ENCODE peak calls at places on chromosomes 11 and 22, in seven cellular contexts. U, A, G, L, M, X and Y are unnamed samples. For H3K4me1, the result is how much of the 10 kb centered on the place peaks cover.

GRCh38 chr11:75347781-75348613 is 3.5 kb downstream of the ARRB1 start:
- DNase-seq in U (no peak), A (peak), G (peak), L (peak), M (peak), X (no peak), Y (no peak)

GRCh38 chr11:19881185-19881584 is 168.5 kb downstream of the NAV2 start:
- DNase-seq in U (no peak), A (no peak), G (no peak), L (no peak), M (no peak), X (no peak), Y (no peak)

GRCh38 chr11:12684354-12684753 is 10.1 kb downstream of the TEAD1 start:
- DNase-seq in U (no peak), A (no peak), G (no peak), L (no peak), M (no peak), X (no peak), Y (no peak)

GRCh38 chr11:12639388-12639787 is 34.8 kb upstream of the TEAD1 start:
- DNase-seq in U (no peak), A (no peak), G (no peak), L (no peak), M (no peak), X (no peak), Y (no peak)

GRCh38 chr11:250274-250673 is 13.5 kb downstream of the PSMD13 start:
- DNase-seq in U (no peak), A (no peak), G (no peak), L (no peak), M (no peak), X (no peak), Y (no peak)

GRCh38 chr22:19285831-19286230 is 5.7 kb downstream of the CLTCL1 start:
- DNase-seq in U (no peak), A (no peak), G (no peak), L (no peak), M (no peak), X (no peak), Y (no peak)

GRCh38 chr22:37931893-37932389 is 21.5 kb downstream of the C22orf23 start:
- DNase-seq in U (no peak), A (no peak), G (no peak), L (no peak), M (no peak), X (no peak), Y (no peak)

GRCh38 chr11:65279713-65280459 is 18.1 kb downstream of the POLA2 start:
- DNase-seq in U (peak), A (peak), G (no peak), L (no peak), M (peak), X (no peak), Y (no peak)

GRCh38 chr11:19244621-19245020 is 3.9 kb upstream of the E2F8 start:
- DNase-seq in U (no peak), A (no peak), G (no peak), L (no peak), M (no peak), X (no peak), Y (no peak)

GRCh38 chr11:65621460-65621859 is 5.9 kb downstream of the PCNX3 start:
- DNase-seq in U (no peak), A (no peak), G (no peak), L (no peak), M (no peak), X (no peak), Y (no peak)

GRCh38 chr22:32334640-32335365 is 22.9 kb upstream of the RFPL3 start:
- DNase-seq in U (no peak), A (no peak), G (no peak), L (no peak), M (no peak), X (no peak), Y (no peak)

GRCh38 chr11:20672575-20672974 is 3.2 kb downstream of the NELL1 start:
- DNase-seq in U (no peak), A (no peak), G (no peak), L (no peak), M (no peak), X (no peak), Y (no peak)

GRCh38 chr22:31348766-31349165 is 2.6 kb upstream of the PATZ1 start:
- DNase-seq in U (no peak), A (no peak), G (peak), L (no peak), M (no peak), X (no peak), Y (no peak)

GRCh38 chr22:38863531-38864131 is 8.4 kb downstream of the CBX6 start:
- DNase-seq in U (no peak), A (no peak), G (no peak), L (no peak), M (peak), X (no peak), Y (no peak)

GRCh38 chr11:33893711-33894401 is 2.0 kb upstream of the LMO2 start:
- DNase-seq in U (no peak), A (no peak), G (no peak), L (no peak), M (no peak), X (no peak), Y (no peak)

GRCh38 chr11:17608830-17609229 is 61.8 kb downstream of the OTOG start:
- DNase-seq in U (no peak), A (no peak), G (no peak), L (no peak), M (no peak), X (no peak), Y (no peak)

GRCh38 chr11:33040862-33041453 is 1.6 kb downstream of the TCP11L1 start:
- DNase-seq in U (no peak), A (no peak), G (no peak), L (no peak), M (no peak), X (no peak), Y (no peak)

GRCh38 chr22:46773074-46773473 is 10.6 kb downstream of the TBC1D22A start:
- DNase-seq in U (no peak), A (no peak), G (no peak), L (no peak), M (no peak), X (no peak), Y (no peak)

GRCh38 chr11:8624698-8625097 is 30.7 kb upstream of the STK33 start:
- DNase-seq in U (no peak), A (no peak), G (no peak), L (peak), M (no peak), X (no peak), Y (no peak)

GRCh38 chr11:92406472-92406871 is 181.9 kb downstream of the FAT3 start:
- DNase-seq in U (no peak), A (no peak), G (no peak), L (no peak), M (no peak), X (no peak), Y (no peak)

GRCh38 chr11:115607621-115608191 is 103.5 kb upstream of the CADM1 start:
- DNase-seq in U (no peak), A (peak), G (no peak), L (peak), M (no peak), X (no peak), Y (peak)

GRCh38 chr11:110199184-110199981 is 97.0 kb downstream of the RDX start:
- DNase-seq in U (no peak), A (no peak), G (no peak), L (no peak), M (no peak), X (no peak), Y (no peak)

GRCh38 chr11:73972620-73973449 is 9.8 kb downstream of the UCP2 start:
- DNase-seq in U (no peak), A (no peak), G (no peak), L (no peak), M (peak), X (no peak), Y (peak)

GRCh38 chr22:43867839-43868652 is 5.7 kb upstream of the SULT4A1 start:
- DNase-seq in U (peak), A (peak), G (peak), L (peak), M (peak), X (no peak), Y (peak)

GRCh38 chr11:42171046-42171445 is 711.6 kb upstream of the LRRC4C start:
- DNase-seq in U (no peak), A (no peak), G (no peak), L (no peak), M (no peak), X (no peak), Y (no peak)

GRCh38 chr11:116500002-116500832 is 272.6 kb downstream of the BUD13 start:
- DNase-seq in U (no peak), A (no peak), G (no peak), L (no peak), M (no peak), X (no peak), Y (no peak)

GRCh38 chr11:62392944-62393628 is 25.7 kb upstream of the SCGB1A1 start:
- DNase-seq in U (peak), A (no peak), G (no peak), L (no peak), M (no peak), X (no peak), Y (no peak)

GRCh38 chr22:49040111-49040510 is 787.6 kb downstream of the BRD1 start:
- DNase-seq in U (no peak), A (no peak), G (no peak), L (no peak), M (peak), X (no peak), Y (no peak)

GRCh38 chr11:103987631-103988594 is 48.5 kb upstream of the DDI1 start:
- DNase-seq in U (no peak), A (no peak), G (no peak), L (no peak), M (no peak), X (no peak), Y (no peak)

GRCh38 chr22:16955678-16956210 is 52.3 kb downstream of the GAB4 start:
- DNase-seq in U (no peak), A (no peak), G (no peak), L (no peak), M (no peak), X (peak), Y (peak)

GRCh38 chr11:85643255-85643654 is 4.5 kb upstream of the TMEM126A start:
- DNase-seq in U (no peak), A (peak), G (peak), L (peak), M (no peak), X (no peak), Y (no peak)

GRCh38 chr22:39556970-39557811 is 13.4 kb upstream of the CACNA1I start:
- DNase-seq in U (peak), A (no peak), G (no peak), L (no peak), M (no peak), X (no peak), Y (peak)

GRCh38 chr22:42188808-42189447 is 58.3 kb upstream of the CYP2D6 start:
- DNase-seq in U (peak), A (no peak), G (no peak), L (no peak), M (no peak), X (no peak), Y (no peak)

GRCh38 chr11:117873828-117874125 is 2.7 kb downstream of the FXYD6 start:
- DNase-seq in U (no peak), A (no peak), G (no peak), L (no peak), M (no peak), X (no peak), Y (no peak)

GRCh38 chr11:117871784-117872183 is 4.7 kb downstream of the FXYD6 start:
- DNase-seq in U (no peak), A (no peak), G (no peak), L (no peak), M (no peak), X (no peak), Y (no peak)

GRCh38 chr11:117871160-117871559 is 5.3 kb downstream of the FXYD6 start:
- DNase-seq in U (no peak), A (no peak), G (no peak), L (no peak), M (no peak), X (no peak), Y (no peak)

GRCh38 chr11:117872962-117873827 is 3.3 kb downstream of the FXYD6 start:
- DNase-seq in U (no peak), A (no peak), G (no peak), L (no peak), M (no peak), X (no peak), Y (no peak)

DNA sequence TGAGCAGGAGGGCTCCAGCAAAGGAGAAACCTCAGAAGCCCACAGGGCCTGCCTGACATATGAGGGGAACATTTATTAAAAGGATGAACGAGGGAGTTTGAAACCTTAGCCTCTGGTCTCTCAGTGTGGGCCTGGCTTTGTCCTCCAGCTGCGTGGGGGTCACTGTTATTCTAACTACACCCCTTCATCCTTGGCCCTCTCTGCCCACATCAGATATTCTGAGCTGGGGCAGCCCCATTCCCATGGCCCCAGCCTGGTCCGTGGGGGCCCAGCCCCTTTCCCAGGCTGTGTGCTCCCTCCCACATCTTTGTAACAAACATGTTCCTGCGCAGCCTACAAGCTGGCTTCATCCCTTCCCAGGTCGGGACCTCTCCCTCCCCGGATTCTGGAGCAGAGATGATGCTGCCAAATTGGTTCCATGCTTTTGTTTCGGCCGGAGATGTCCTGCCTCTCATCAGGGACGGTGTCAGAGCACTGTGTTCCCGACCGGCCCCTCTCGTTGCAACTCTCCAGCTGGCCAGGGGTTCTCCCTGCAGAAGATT is 4.0 kb downstream of the FXYD6 start:
- DNase-seq in U (no peak), A (no peak), G (peak), L (peak), M (peak), X (no peak), Y (no peak)
- H3K4me1 ChIP-seq in U (under half), A (under half), G (under half), L (half or more), M (half or more), X (under half), Y (under half)

GRCh38 chr11:3642071-3642951 is 519 bp upstream of the ART5 start:
- DNase-seq in U (peak), A (peak), G (peak), L (peak), M (peak), X (peak), Y (peak)
- TF ChIP-seq POLR2A in U (no peak), A (no peak), G (peak), L (no peak), M (no peak), X (no peak), Y (no peak)

DNA sequence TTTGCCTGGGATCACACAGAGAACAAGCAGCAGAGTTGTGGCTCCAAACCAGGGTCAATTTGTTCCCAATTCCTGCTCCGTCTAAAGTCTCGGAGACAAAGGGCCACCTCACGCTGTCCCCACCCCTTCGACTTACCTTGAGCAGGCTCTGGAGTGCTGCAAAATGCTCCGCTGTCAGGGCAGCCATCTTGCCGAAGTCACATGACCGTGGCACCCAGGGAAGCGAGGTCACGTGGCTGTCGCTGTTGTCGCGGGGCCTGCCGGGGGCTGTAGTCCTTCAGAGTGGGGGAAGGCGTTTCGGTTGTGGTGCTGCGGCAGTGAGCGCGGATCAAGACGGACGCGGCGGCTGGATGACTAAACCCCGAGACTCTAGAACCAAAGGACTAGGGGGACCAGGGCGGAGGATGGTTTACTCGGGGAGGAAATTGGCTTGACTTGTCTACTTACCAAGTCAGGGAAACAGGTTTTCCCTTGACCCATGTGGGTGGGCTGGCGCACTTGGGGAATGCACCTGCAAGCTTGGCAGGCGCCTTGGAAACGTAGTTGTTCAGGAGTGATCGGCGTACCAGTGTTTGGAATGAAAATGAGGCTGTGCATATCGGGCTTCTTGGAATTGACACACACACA is at the start of gene COMMD9:
- DNase-seq in U (peak), A (peak), G (peak), L (peak), M (peak), X (peak), Y (peak)
- H3K27ac ChIP-seq in U (peak), A (no peak), G (no peak), L (no peak), M (peak), X (peak), Y (peak)

DNA sequence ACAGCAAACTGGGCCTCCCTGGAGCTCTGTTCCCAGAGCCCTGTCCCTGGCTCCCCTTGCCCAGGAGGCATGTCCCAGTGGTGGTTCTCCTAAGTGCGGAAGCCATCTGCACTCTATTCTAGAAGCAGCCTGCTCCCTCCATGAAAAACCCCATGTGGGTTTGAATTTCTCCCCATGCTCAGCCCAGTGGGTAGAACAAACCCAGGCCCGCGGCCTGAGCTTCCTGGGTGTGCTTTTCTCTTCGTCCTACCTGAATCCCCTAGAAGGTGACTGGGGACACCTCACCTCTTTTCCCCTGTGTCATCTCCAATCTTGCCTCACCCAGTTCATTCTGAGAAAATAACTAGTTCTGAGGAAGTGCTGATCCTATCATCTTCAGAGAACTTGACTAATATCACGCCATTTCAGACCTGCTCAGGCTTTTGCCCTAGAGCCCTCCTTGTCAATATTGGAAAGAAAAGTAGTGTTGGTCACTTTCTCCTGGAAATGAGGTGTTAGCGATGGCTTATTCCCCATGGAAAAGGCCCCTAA is 15.9 kb downstream of the IL10RA start:
- DNase-seq in U (no peak), A (no peak), G (no peak), L (no peak), M (no peak), X (no peak), Y (no peak)
- H3K4me1 ChIP-seq in U (under half), A (under half), G (under half), L (half or more), M (under half), X (under half), Y (under half)

GRCh38 chr22:36678477-36678876 is 25.1 kb downstream of the CACNG2 start:
- DNase-seq in U (no peak), A (no peak), G (no peak), L (no peak), M (no peak), X (no peak), Y (no peak)
- TF ChIP-seq POLR2A in U (no peak), A (no peak), G (no peak), L (no peak), M (no peak), X (no peak), Y (no peak)

DNA sequence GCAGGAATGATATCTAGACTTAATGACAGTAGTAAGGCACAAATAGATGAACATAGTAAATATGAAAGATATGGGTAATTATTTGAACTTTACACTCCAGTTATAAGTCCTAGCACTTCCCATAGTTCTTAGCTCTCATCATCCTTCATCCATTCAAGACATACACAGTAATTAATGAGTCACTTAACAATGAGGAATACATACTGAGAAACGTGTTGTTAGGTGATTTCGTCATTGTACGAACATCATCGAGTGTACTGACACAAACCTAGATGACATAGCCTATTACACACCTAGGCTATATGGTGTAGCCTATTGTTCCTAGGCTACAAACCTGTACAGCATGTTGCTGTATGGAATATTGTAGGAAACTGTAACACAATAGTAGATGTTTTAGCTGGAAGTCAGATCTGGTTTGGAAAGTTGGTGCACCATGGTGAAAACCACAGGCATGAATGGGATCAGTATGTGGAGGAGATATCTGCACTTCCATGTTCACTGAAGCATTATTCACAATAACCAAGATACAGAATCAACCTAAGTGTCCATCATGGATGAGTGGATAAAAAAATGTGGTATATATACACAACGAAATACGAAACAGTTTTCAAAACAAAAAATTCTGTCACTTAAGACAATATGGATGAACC is 229.9 kb upstream of the PITPNB start:
- DNase-seq in U (no peak), A (no peak), G (no peak), L (no peak), M (no peak), X (no peak), Y (no peak)
- H3K27ac ChIP-seq in U (no peak), A (no peak), G (no peak), L (no peak), M (no peak), X (no peak), Y (no peak)

GRCh38 chr11:72836111-72836510 is 21.9 kb downstream of the ATG16L2 start:
- DNase-seq in U (no peak), A (peak), G (peak), L (peak), M (peak), X (no peak), Y (no peak)
- H3K4me1 ChIP-seq in U (under half), A (under half), G (under half), L (half or more), M (half or more), X (under half), Y (under half)